ENCODE peak calls at places on chromosomes 4 and X, in six cellular contexts. N, X, K, U, R and B are unnamed samples.

GRCh38 chr4:3251691-3252479 is 2.9 kb downstream of the MSANTD1 start:
- DNase-seq in N (no peak), X (no peak), K (no peak), U (no peak), R (no peak), B (no peak)

GRCh38 chr4:176793060-176793605 is 411 bp upstream of the VEGFC start:
- DNase-seq in N (no peak), X (no peak), K (no peak), U (no peak), R (no peak), B (no peak)

GRCh38 chr4:141548791-141549190 is 87.6 kb upstream of the IL15 start:
- DNase-seq in N (no peak), X (no peak), K (peak), U (no peak), R (no peak), B (no peak)

GRCh38 chrX:22666441-22666840 is 333.3 kb upstream of the DDX53 start:
- DNase-seq in N (peak), X (no peak), K (peak), U (peak), R (no peak), B (peak)

GRCh38 chr4:109607976-109608375 is 47.9 kb downstream of the MCUB start:
- DNase-seq in N (no peak), X (no peak), K (no peak), U (no peak), R (no peak), B (no peak)

GRCh38 chrX:12974217-12974796 is 603 bp upstream of the TMSB4X start:
- DNase-seq in N (peak), X (no peak), K (peak), U (peak), R (no peak), B (peak)

GRCh38 chr4:25235401-25235800 is 1.6 kb downstream of the PI4K2B start:
- DNase-seq in N (no peak), X (no peak), K (no peak), U (no peak), R (no peak), B (no peak)

GRCh38 chrX:9171841-9172240 is 137.9 kb upstream of the FAM9B start:
- DNase-seq in N (peak), X (no peak), K (peak), U (peak), R (no peak), B (peak)

GRCh38 chr4:41525129-41525528 is 12.8 kb upstream of the LIMCH1 start:
- DNase-seq in N (peak), X (no peak), K (peak), U (peak), R (no peak), B (peak)

GRCh38 chr4:8272472-8273428 is 3.2 kb downstream of the HTRA3 start:
- DNase-seq in N (peak), X (no peak), K (peak), U (no peak), R (no peak), B (peak)

GRCh38 chr4:24858550-24858949 is 54.3 kb downstream of the CCDC149 start:
- DNase-seq in N (no peak), X (no peak), K (no peak), U (no peak), R (no peak), B (no peak)

GRCh38 chr4:3077796-3078195 is 3.3 kb downstream of the HTT start:
- DNase-seq in N (no peak), X (peak), K (no peak), U (no peak), R (no peak), B (no peak)

GRCh38 chrX:865422-865821 is 234.8 kb downstream of the SHOX start:
- DNase-seq in N (no peak), X (no peak), K (no peak), U (no peak), R (no peak), B (no peak)

GRCh38 chr4:10034612-10035104 is 13.4 kb upstream of the SLC2A9 start:
- DNase-seq in N (no peak), X (no peak), K (no peak), U (no peak), R (no peak), B (no peak)

GRCh38 chr4:10311939-10312338 is 145.3 kb downstream of the ZNF518B start:
- DNase-seq in N (no peak), X (no peak), K (no peak), U (no peak), R (no peak), B (no peak)

GRCh38 chr4:105613326-105613725 is 60.9 kb downstream of the ARHGEF38 start:
- DNase-seq in N (no peak), X (no peak), K (no peak), U (no peak), R (no peak), B (no peak)

GRCh38 chr4:74376888-74377483 is 12.0 kb downstream of the EREG start:
- DNase-seq in N (peak), X (no peak), K (peak), U (peak), R (no peak), B (peak)

GRCh38 chr4:121551881-121552280 is 144.9 kb downstream of the ANXA5 start:
- DNase-seq in N (no peak), X (no peak), K (no peak), U (no peak), R (no peak), B (peak)

GRCh38 chr4:150369434-150370141 is 212.4 kb upstream of the MAB21L2 start:
- DNase-seq in N (no peak), X (no peak), K (no peak), U (no peak), R (no peak), B (no peak)

DNA sequence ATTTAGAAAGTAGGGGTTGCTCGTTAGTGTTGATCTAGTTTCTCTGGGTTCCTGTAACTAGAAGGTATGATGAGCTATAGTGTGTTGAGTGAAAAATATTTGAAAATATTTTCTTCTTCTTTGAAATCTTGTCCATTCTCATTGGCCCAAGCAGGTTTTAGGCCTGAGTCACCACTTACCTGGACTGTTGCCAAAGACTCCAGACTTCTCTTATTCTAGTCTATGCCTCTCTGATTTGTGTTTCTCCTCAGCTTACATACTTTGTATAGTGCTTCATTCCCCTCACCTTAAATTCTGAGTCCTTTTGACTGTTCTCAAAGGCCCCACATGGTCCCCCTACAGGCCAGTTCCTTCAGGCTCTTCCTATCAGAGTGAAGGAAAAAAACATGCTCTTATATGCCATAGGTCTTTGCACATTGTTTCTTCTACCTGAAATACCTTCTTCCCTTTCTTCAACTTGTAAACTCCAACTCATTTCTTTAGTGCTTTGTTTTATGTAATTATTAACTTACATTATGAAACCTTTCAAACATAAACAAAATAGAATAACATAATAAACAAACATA is 258.2 kb downstream of the PPP1R2C start:
- DNase-seq in N (peak), X (no peak), K (peak), U (peak), R (no peak), B (peak)
- TF ChIP-seq CTCF in N (peak), X (peak), K (no peak), U (peak), R (no peak), B (peak)

DNA sequence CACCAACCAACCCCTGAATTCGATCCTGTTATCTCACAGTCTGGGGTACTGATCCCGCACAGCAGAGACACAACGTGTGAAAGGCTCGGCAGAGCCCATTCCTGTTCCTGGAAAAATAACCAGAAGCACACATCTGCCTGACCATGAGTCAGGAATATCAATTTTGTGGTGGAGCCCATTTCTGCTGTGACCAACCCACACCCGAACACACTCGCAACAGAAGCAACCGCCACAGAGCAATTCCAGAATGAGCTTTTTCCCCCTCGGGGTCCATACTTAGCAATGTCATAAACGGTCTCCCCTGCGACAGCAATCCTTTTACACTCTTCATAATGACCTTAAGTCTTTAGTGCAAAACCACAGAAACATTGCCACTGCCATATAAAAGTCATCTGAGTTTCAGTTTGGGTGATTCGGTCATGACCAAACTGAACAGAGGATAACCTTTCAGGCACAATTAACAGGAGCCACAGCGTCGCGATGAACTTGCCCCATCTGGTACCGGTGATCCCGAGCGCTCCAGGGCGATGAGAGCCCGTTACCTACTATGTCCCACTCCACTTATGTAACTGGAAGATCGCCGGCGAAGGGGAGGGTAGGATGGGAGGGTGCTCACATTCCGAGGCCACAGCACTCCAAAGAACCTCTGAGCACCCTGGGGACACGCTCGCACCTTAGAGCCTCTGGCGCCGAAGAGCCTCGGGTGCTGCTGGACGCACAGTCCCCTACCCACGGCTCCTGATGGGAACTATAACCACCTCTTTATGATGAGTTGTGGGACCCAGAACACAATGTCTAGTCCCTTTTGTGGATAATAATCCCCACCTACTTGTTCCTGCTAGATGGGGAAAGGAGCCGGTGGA is 1.1 kb downstream of the MECP2 start:
- DNase-seq in N (no peak), X (peak), K (peak), U (peak), R (no peak), B (no peak)
- H3K4me3 ChIP-seq in N (peak), X (peak), K (peak), U (peak), R (peak), B (peak)

GRCh38 chr4:152910521-152910920 is 25.6 kb upstream of the FHDC1 start:
- DNase-seq in N (no peak), X (no peak), K (no peak), U (no peak), R (no peak), B (no peak)
- TF ChIP-seq CTCF in N (no peak), X (no peak), K (no peak), U (no peak), R (no peak), B (no peak)

GRCh38 chrX:123876844-123877243 is 17.0 kb downstream of the XIAP start:
- DNase-seq in N (no peak), X (no peak), K (no peak), U (no peak), R (no peak), B (no peak)
- H3K4me3 ChIP-seq in N (no peak), X (no peak), K (no peak), U (no peak), R (no peak), B (no peak)

GRCh38 chrX:7088968-7089615 is 58.4 kb upstream of the STS start:
- DNase-seq in N (no peak), X (no peak), K (no peak), U (no peak), R (no peak), B (no peak)
- TF ChIP-seq CTCF in N (no peak), X (peak), K (no peak), U (peak), R (no peak), B (no peak)

GRCh38 chrX:40152706-40153334 is 55.1 kb upstream of the BCOR start:
- DNase-seq in N (no peak), X (no peak), K (no peak), U (no peak), R (no peak), B (no peak)
- H3K4me3 ChIP-seq in N (peak), X (peak), K (no peak), U (peak), R (peak), B (peak)

GRCh38 chr4:11535333-11535732 is 106.6 kb upstream of the HS3ST1 start:
- DNase-seq in N (no peak), X (no peak), K (no peak), U (peak), R (no peak), B (no peak)
- TF ChIP-seq CTCF in N (no peak), X (no peak), K (no peak), U (no peak), R (no peak), B (no peak)